ENCODE peak calls at places on chromosomes 2 and 18, in seven cellular contexts. B is lower lobe of right lung, N is GM12865, X is AG04449, E is tibial artery, F is A673, G is adrenal gland. M is an unnamed sample.

GRCh38 chr2:140457483-140457882 is 1673.3 kb downstream of the LRP1B start:
- DNase-seq in B (no peak), N (no peak), X (no peak), E (no peak), F (peak), G (no peak), M (no peak)

GRCh38 chr2:61969376-61969775 is 63.9 kb downstream of the COMMD1 start:
- DNase-seq in B (no peak), N (no peak), X (no peak), E (no peak), F (peak), G (no peak), M (no peak)

GRCh38 chr2:218799990-218800389 is 18.0 kb downstream of the CYP27A1 start:
- DNase-seq in B (no peak), N (no peak), X (no peak), E (no peak), F (no peak), G (no peak), M (no peak)

GRCh38 chr2:36456227-36456788 is 100.7 kb downstream of the CRIM1 start:
- DNase-seq in B (peak), N (no peak), X (no peak), E (peak), F (peak), G (peak), M (peak)

GRCh38 chr2:15965564-15966019 is 25.2 kb downstream of the MYCN start:
- DNase-seq in B (no peak), N (no peak), X (no peak), E (no peak), F (no peak), G (no peak), M (no peak)

GRCh38 chr2:235669269-235669831 is 175.5 kb downstream of the AGAP1 start:
- DNase-seq in B (peak), N (peak), X (no peak), E (peak), F (peak), G (no peak), M (peak)

GRCh38 chr2:231125272-231125671 is 430 bp upstream of the HTR2B start:
- DNase-seq in B (no peak), N (no peak), X (no peak), E (no peak), F (no peak), G (no peak), M (no peak)

GRCh38 chr18:62402342-62402948 is 77.3 kb downstream of the TNFRSF11A start:
- DNase-seq in B (no peak), N (no peak), X (no peak), E (no peak), F (no peak), G (no peak), M (no peak)

GRCh38 chr2:47023332-47023731 is 107.7 kb upstream of the MCFD2 start:
- DNase-seq in B (no peak), N (no peak), X (no peak), E (no peak), F (no peak), G (no peak), M (no peak)

GRCh38 chr2:174914894-174915760 is 90.1 kb downstream of the CHN1 start:
- DNase-seq in B (no peak), N (no peak), X (no peak), E (no peak), F (peak), G (peak), M (peak)

GRCh38 chr2:238252766-238253630 is 13.2 kb upstream of the HES6 start:
- DNase-seq in B (peak), N (no peak), X (no peak), E (no peak), F (no peak), G (no peak), M (peak)

GRCh38 chr2:28049416-28049815 is 158.9 kb downstream of the BABAM2 start:
- DNase-seq in B (no peak), N (no peak), X (no peak), E (no peak), F (no peak), G (no peak), M (no peak)

GRCh38 chr18:64380117-64380516 is 231.2 kb upstream of the LINC00305 start:
- DNase-seq in B (no peak), N (peak), X (no peak), E (no peak), F (no peak), G (no peak), M (no peak)

GRCh38 chr18:48820483-48821250 is 130.1 kb downstream of the SMAD7 start:
- DNase-seq in B (peak), N (peak), X (no peak), E (peak), F (no peak), G (peak), M (peak)

GRCh38 chr2:178452334-178452733 is 1.2 kb downstream of the PJVK start:
- DNase-seq in B (no peak), N (no peak), X (no peak), E (no peak), F (no peak), G (no peak), M (no peak)
- H3K4me3 ChIP-seq in B (no peak), N (no peak), X (no peak), E (no peak), F (no peak), G (no peak), M (no peak)

GRCh38 chr2:191318037-191318728 is 73.0 kb downstream of the MYO1B start:
- DNase-seq in B (no peak), N (no peak), X (no peak), E (peak), F (peak), G (no peak), M (no peak)

GRCh38 chr2:191319181-191319580 is 74.0 kb downstream of the MYO1B start:
- DNase-seq in B (no peak), N (no peak), X (no peak), E (no peak), F (no peak), G (no peak), M (no peak)

GRCh38 chr2:191320881-191321280 is 75.7 kb downstream of the MYO1B start:
- DNase-seq in B (no peak), N (no peak), X (no peak), E (no peak), F (peak), G (no peak), M (no peak)

GRCh38 chr2:191316246-191316645 is 71.0 kb downstream of the MYO1B start:
- DNase-seq in B (no peak), N (no peak), X (no peak), E (no peak), F (no peak), G (no peak), M (no peak)

DNA sequence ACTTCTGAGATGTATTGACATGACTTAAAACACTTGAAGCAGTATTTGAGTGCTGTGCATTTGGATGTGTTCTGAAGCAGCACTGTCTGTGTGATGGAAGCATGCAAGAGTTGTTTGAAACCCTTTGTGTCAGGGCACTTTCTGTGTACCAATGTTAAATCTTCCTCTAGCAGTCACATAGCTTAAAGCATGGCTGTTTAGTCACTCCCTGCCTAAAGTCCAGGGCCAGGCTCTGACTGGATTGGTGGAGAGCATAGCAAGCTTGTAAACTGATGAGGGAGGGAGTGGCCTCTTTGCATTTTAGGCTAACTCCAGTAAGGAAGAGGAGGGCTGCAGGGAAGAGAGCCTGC is 73.5 kb downstream of the MYO1B start:
- DNase-seq in B (no peak), N (no peak), X (no peak), E (no peak), F (peak), G (no peak), M (no peak)
- H3K4me3 ChIP-seq in B (no peak), N (no peak), X (no peak), E (no peak), F (no peak), G (no peak), M (no peak)

GRCh38 chr2:201108341-201108740 is 7.6 kb upstream of the CFLAR start:
- DNase-seq in B (no peak), N (no peak), X (no peak), E (no peak), F (no peak), G (no peak), M (no peak)
- H3K4me3 ChIP-seq in B (no peak), N (no peak), X (no peak), E (no peak), F (no peak), G (no peak), M (no peak)

GRCh38 chr2:86790134-86790827 is 432 bp downstream of the CD8A start:
- DNase-seq in B (no peak), N (no peak), X (no peak), E (no peak), F (no peak), G (no peak), M (no peak)
- H3K4me3 ChIP-seq in B (peak), N (no peak), X (no peak), E (no peak), F (no peak), G (no peak), M (no peak)

DNA sequence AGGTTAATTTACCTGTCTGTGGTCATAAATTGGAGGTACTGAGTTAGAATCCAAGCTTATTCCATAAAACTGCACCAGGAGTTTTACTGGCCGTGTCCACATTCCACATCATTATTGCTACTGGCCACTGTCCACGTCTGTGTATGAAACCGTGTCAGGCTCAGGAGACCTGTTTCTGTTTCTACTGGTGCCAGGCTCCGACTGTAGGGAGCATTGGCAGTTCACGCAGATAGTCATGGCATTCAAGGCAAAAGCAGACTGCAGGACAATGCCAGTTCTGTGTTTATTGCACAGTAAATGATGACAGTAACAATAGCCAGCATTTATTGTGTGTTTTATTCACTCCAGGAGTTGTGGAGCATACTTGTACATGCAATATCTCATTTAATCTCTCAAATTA is 55.2 kb downstream of the MAP4K4 start:
- DNase-seq in B (no peak), N (no peak), X (no peak), E (no peak), F (no peak), G (no peak), M (no peak)
- H3K4me3 ChIP-seq in B (no peak), N (no peak), X (no peak), E (no peak), F (no peak), G (no peak), M (no peak)

DNA sequence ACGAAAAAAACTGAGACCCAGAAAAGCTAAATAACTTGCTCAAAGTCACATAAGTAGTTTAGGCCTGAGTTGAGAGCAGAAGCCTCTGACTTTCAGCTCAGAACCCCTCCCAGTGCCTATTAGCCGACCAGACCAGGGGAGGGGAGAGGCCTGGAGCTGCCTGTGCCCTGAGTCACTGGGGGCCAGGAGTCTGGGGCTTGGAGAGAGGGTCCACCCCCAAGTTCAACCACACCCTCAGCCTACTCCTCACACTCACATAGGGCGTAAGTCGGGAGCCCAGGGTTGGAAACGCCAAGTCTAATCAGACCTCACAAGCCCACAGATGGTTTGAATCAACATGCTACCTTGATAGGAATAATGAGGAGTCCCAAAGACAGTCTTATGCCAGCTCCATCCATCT is 12.6 kb upstream of the PKDCC start:
- DNase-seq in B (no peak), N (no peak), X (no peak), E (no peak), F (no peak), G (no peak), M (no peak)
- H3K4me3 ChIP-seq in B (no peak), N (no peak), X (no peak), E (no peak), F (no peak), G (no peak), M (no peak)

GRCh38 chr2:173400760-173401159 is 46.1 kb downstream of the CDCA7 start:
- DNase-seq in B (no peak), N (peak), X (no peak), E (no peak), F (peak), G (no peak), M (no peak)

GRCh38 chr2:173405171-173405750 is 50.6 kb downstream of the CDCA7 start:
- DNase-seq in B (no peak), N (peak), X (no peak), E (no peak), F (no peak), G (no peak), M (no peak)

GRCh38 chr2:173401716-173402326 is 47.1 kb downstream of the CDCA7 start:
- DNase-seq in B (no peak), N (no peak), X (no peak), E (no peak), F (peak), G (no peak), M (no peak)

GRCh38 chr2:173399229-173399628 is 44.6 kb downstream of the CDCA7 start:
- DNase-seq in B (no peak), N (no peak), X (no peak), E (no peak), F (no peak), G (no peak), M (no peak)

DNA sequence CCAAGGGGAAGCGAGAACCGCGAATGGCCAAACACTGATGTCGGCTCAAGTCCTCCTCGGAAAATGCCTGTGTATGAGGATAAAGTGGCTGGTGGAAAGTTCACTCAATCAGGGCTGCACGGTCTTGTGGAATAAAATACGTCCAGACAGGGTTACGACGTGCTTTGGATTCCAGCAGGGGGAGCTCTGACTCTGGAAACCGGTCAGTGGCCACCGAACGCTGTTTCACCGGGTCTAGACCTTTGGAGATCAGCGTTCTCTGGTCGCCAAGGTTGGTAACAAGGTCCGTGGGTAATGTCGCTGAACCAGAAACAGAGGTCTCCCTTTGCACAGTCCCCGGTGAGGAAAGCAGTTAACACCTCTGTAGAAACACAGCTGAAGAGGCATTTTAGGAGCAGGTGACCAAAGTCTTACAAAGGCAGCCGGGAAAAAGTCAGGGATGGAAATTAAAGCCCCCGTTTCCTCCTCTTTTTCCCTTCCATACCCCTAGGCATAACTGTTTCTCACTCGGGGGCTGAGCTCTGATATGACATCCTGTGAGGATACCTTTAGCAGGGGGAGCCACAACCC is 47.8 kb downstream of the CDCA7 start:
- DNase-seq in B (peak), N (peak), X (peak), E (peak), F (peak), G (peak), M (peak)
- H3K4me3 ChIP-seq in B (no peak), N (no peak), X (peak), E (no peak), F (peak), G (no peak), M (no peak)

GRCh38 chr2:98936133-98936916 is at the start of gene CRACDL:
- DNase-seq in B (no peak), N (no peak), X (no peak), E (no peak), F (peak), G (no peak), M (no peak)

GRCh38 chr2:98935777-98936132 is 270 bp downstream of the CRACDL start:
- DNase-seq in B (no peak), N (no peak), X (no peak), E (no peak), F (no peak), G (no peak), M (no peak)

GRCh38 chr2:98937906-98938305 is 1.9 kb upstream of the CRACDL start:
- DNase-seq in B (no peak), N (no peak), X (no peak), E (no peak), F (no peak), G (no peak), M (no peak)

GRCh38 chr2:98935111-98935770 is 784 bp downstream of the CRACDL start:
- DNase-seq in B (no peak), N (no peak), X (no peak), E (no peak), F (no peak), G (no peak), M (no peak)

GRCh38 chr2:98936917-98937351 is 909 bp upstream of the CRACDL start:
- DNase-seq in B (no peak), N (no peak), X (no peak), E (no peak), F (no peak), G (no peak), M (no peak)
- H3K4me3 ChIP-seq in B (peak), N (no peak), X (no peak), E (no peak), F (no peak), G (no peak), M (no peak)

GRCh38 chr2:153917570-153917969 is 45.8 kb downstream of the GALNT13 start:
- DNase-seq in B (no peak), N (no peak), X (no peak), E (no peak), F (no peak), G (no peak), M (no peak)

DNA sequence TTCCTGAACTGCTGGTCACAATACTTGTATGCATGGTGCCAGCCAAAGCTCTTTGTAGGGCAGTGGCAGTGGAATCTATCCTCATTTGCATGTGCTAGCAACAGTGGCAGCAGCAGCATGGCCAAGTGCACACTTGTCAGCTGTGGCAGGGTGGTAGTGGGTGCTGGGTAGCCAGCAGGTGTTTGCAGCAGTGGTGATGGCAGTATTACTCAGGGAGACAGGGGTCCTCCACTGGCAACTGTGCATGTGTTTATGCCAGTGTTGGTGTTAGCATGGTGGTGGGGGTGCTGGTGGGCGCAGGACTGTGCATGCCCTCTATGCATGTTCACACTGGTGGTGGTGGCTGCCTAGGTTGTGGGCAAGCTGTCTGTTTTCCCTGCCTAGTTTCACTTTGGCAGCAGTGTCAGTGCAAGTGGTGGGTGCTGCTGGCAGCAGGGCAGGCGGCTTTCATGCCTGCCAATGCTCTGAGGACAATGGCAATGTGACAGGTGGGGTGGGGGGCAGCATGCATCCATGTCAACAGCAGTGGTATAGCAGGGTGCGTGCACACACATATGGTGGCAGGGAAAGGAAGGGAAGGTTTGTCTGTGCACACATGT is 41.2 kb downstream of the GALNT13 start:
- DNase-seq in B (peak), N (no peak), X (no peak), E (no peak), F (no peak), G (no peak), M (no peak)
- H3K4me3 ChIP-seq in B (no peak), N (no peak), X (no peak), E (no peak), F (no peak), G (no peak), M (no peak)

GRCh38 chr18:44682871-44683221 is 2.2 kb downstream of the SETBP1 start:
- DNase-seq in B (no peak), N (no peak), X (no peak), E (peak), F (no peak), G (no peak), M (no peak)
- H3K4me3 ChIP-seq in B (peak), N (peak), X (no peak), E (peak), F (no peak), G (no peak), M (peak)

M was measured in aorta.